ENCODE peak calls at places on chromosomes 1 and 21, in five cellular contexts. One of them, this sample, is unnamed.

GRCh38 chr1:37650173-37650572 is 15.5 kb upstream of the RSPO1 start:
- DNase-seq in GM12891: no peak
- DNase-seq in adrenal gland: no peak
- DNase-seq in endothelial cell of umbilical vein: no peak
- DNase-seq in HCT116: no peak
- DNase-seq in this sample: no peak

GRCh38 chr21:14687277-14687642 is 141.1 kb upstream of the SAMSN1 start:
- DNase-seq in GM12891: no peak
- DNase-seq in adrenal gland: peak
- DNase-seq in HCT116: no peak
- DNase-seq in endothelial cell of umbilical vein: no peak
- DNase-seq in this sample: no peak

GRCh38 chr1:226135059-226135651 is 51.4 kb downstream of the ACBD3 start:
- DNase-seq in endothelial cell of umbilical vein: peak
- DNase-seq in HCT116: no peak
- DNase-seq in GM12891: no peak
- DNase-seq in adrenal gland: peak
- DNase-seq in this sample: no peak

GRCh38 chr1:11180342-11180744 is 8.8 kb upstream of the ANGPTL7 start:
- DNase-seq in GM12891: no peak
- DNase-seq in HCT116: no peak
- DNase-seq in endothelial cell of umbilical vein: no peak
- DNase-seq in adrenal gland: no peak
- DNase-seq in this sample: peak

GRCh38 chr21:27058673-27059365 is 91.9 kb upstream of the ADAMTS5 start:
- DNase-seq in GM12891: no peak
- DNase-seq in adrenal gland: no peak
- DNase-seq in endothelial cell of umbilical vein: no peak
- DNase-seq in HCT116: no peak
- DNase-seq in this sample: no peak

GRCh38 chr1:152108899-152109222 is 6.4 kb downstream of the TCHH start:
- DNase-seq in endothelial cell of umbilical vein: no peak
- DNase-seq in HCT116: no peak
- DNase-seq in GM12891: no peak
- DNase-seq in adrenal gland: no peak
- DNase-seq in this sample: no peak

GRCh38 chr1:101128851-101129250 is 103.3 kb upstream of the DPH5 start:
- DNase-seq in HCT116: no peak
- DNase-seq in adrenal gland: no peak
- DNase-seq in endothelial cell of umbilical vein: no peak
- DNase-seq in GM12891: no peak
- DNase-seq in this sample: no peak

GRCh38 chr1:11736746-11737639 is 1.1 kb downstream of the AGTRAP start:
- DNase-seq in GM12891: no peak
- DNase-seq in HCT116: no peak
- DNase-seq in endothelial cell of umbilical vein: peak
- DNase-seq in adrenal gland: peak
- DNase-seq in this sample: peak

GRCh38 chr1:88001460-88001859 is 672.8 kb downstream of the LMO4 start:
- DNase-seq in adrenal gland: no peak
- DNase-seq in endothelial cell of umbilical vein: peak
- DNase-seq in HCT116: no peak
- DNase-seq in GM12891: no peak
- DNase-seq in this sample: peak

GRCh38 chr1:235838021-235838420 is 28.7 kb downstream of the LYST start:
- DNase-seq in adrenal gland: no peak
- DNase-seq in HCT116: no peak
- DNase-seq in endothelial cell of umbilical vein: no peak
- DNase-seq in GM12891: no peak
- DNase-seq in this sample: no peak

GRCh38 chr1:84143796-84144565 is at the start of gene PRKACB:
- DNase-seq in GM12891: no peak
- DNase-seq in HCT116: no peak
- DNase-seq in adrenal gland: no peak
- DNase-seq in endothelial cell of umbilical vein: peak
- DNase-seq in this sample: no peak

GRCh38 chr1:88730132-88730675 is 46.1 kb downstream of the PKN2 start:
- DNase-seq in GM12891: no peak
- DNase-seq in endothelial cell of umbilical vein: no peak
- DNase-seq in HCT116: no peak
- DNase-seq in adrenal gland: no peak
- DNase-seq in this sample: no peak

GRCh38 chr1:161900155-161900554 is 123.5 kb downstream of the OLFML2B start:
- DNase-seq in adrenal gland: no peak
- DNase-seq in GM12891: no peak
- DNase-seq in endothelial cell of umbilical vein: no peak
- DNase-seq in HCT116: no peak
- DNase-seq in this sample: no peak

GRCh38 chr1:58718435-58718834 is 18.6 kb upstream of the MYSM1 start:
- DNase-seq in GM12891: no peak
- DNase-seq in adrenal gland: peak
- DNase-seq in HCT116: no peak
- DNase-seq in endothelial cell of umbilical vein: peak
- DNase-seq in this sample: no peak

GRCh38 chr1:46152021-46152420 is 19.6 kb upstream of the PIK3R3 start:
- DNase-seq in endothelial cell of umbilical vein: no peak
- DNase-seq in GM12891: no peak
- DNase-seq in adrenal gland: no peak
- DNase-seq in HCT116: no peak
- DNase-seq in this sample: no peak

GRCh38 chr1:21927531-21928237 is 9.4 kb downstream of the HSPG2 start:
- DNase-seq in HCT116: no peak
- DNase-seq in adrenal gland: peak
- DNase-seq in endothelial cell of umbilical vein: peak
- DNase-seq in GM12891: no peak
- DNase-seq in this sample: no peak

GRCh38 chr1:222926566-222926965 is 111.7 kb downstream of the DISP1 start:
- DNase-seq in HCT116: no peak
- DNase-seq in adrenal gland: peak
- DNase-seq in endothelial cell of umbilical vein: no peak
- DNase-seq in GM12891: no peak
- DNase-seq in this sample: no peak

GRCh38 chr1:58084266-58084665 is 462.3 kb downstream of the OMA1 start:
- DNase-seq in HCT116: no peak
- DNase-seq in endothelial cell of umbilical vein: no peak
- DNase-seq in GM12891: no peak
- DNase-seq in adrenal gland: no peak
- DNase-seq in this sample: no peak

GRCh38 chr1:165828103-165828558 is 717 bp downstream of the UCK2 start:
- DNase-seq in HCT116: no peak
- DNase-seq in GM12891: peak
- DNase-seq in adrenal gland: peak
- DNase-seq in endothelial cell of umbilical vein: peak
- DNase-seq in this sample: peak

GRCh38 chr1:81699234-81699633 is 101.5 kb upstream of the ADGRL2 start:
- DNase-seq in HCT116: no peak
- DNase-seq in endothelial cell of umbilical vein: no peak
- DNase-seq in adrenal gland: no peak
- DNase-seq in GM12891: no peak
- DNase-seq in this sample: no peak

GRCh38 chr1:160410412-160411005 is 10.1 kb downstream of the VANGL2 start:
- DNase-seq in GM12891: no peak
- DNase-seq in adrenal gland: no peak
- DNase-seq in endothelial cell of umbilical vein: no peak
- DNase-seq in HCT116: no peak
- DNase-seq in this sample: no peak

GRCh38 chr1:44289530-44289929 is 65.5 kb downstream of the ERI3 start:
- DNase-seq in GM12891: no peak
- DNase-seq in adrenal gland: no peak
- DNase-seq in HCT116: no peak
- DNase-seq in endothelial cell of umbilical vein: no peak
- DNase-seq in this sample: no peak

GRCh38 chr1:112743174-112744018 is 28.3 kb upstream of the PPM1J start:
- DNase-seq in endothelial cell of umbilical vein: no peak
- DNase-seq in HCT116: no peak
- DNase-seq in adrenal gland: no peak
- DNase-seq in GM12891: no peak
- DNase-seq in this sample: no peak

GRCh38 chr1:11749203-11749689 is 12.7 kb upstream of the C1orf167 start:
- DNase-seq in adrenal gland: peak
- DNase-seq in endothelial cell of umbilical vein: peak
- DNase-seq in GM12891: peak
- DNase-seq in HCT116: peak
- DNase-seq in this sample: peak

GRCh38 chr1:1013922-1014617 is 773 bp downstream of the ISG15 start:
- DNase-seq in endothelial cell of umbilical vein: no peak
- DNase-seq in GM12891: no peak
- DNase-seq in HCT116: no peak
- DNase-seq in adrenal gland: no peak
- DNase-seq in this sample: no peak

GRCh38 chr1:1014896-1015681 is 1.8 kb downstream of the ISG15 start:
- DNase-seq in GM12891: no peak
- DNase-seq in adrenal gland: no peak
- DNase-seq in endothelial cell of umbilical vein: no peak
- DNase-seq in HCT116: no peak
- DNase-seq in this sample: no peak

GRCh38 chr1:1011388-1011949 is 1.8 kb upstream of the ISG15 start:
- DNase-seq in GM12891: no peak
- DNase-seq in HCT116: no peak
- DNase-seq in endothelial cell of umbilical vein: no peak
- DNase-seq in adrenal gland: no peak
- DNase-seq in this sample: no peak

GRCh38 chr1:1013105-1013921 is at the start of gene ISG15:
- DNase-seq in HCT116: peak
- DNase-seq in endothelial cell of umbilical vein: peak
- DNase-seq in GM12891: peak
- DNase-seq in adrenal gland: peak
- DNase-seq in this sample: peak
- TF ChIP-seq POLR2A in HCT116: peak
- TF ChIP-seq POLR2A in endothelial cell of umbilical vein: peak
- TF ChIP-seq POLR2A in GM12891: peak
- TF ChIP-seq POLR2A in adrenal gland: no peak
- TF ChIP-seq POLR2A in this sample: peak

GRCh38 chr21:45154511-45155508 is 80.4 kb downstream of the ADARB1 start:
- DNase-seq in GM12891: no peak
- DNase-seq in endothelial cell of umbilical vein: no peak
- DNase-seq in HCT116: no peak
- DNase-seq in adrenal gland: no peak
- DNase-seq in this sample: peak

GRCh38 chr21:45158491-45159423 is 84.4 kb downstream of the ADARB1 start:
- DNase-seq in HCT116: no peak
- DNase-seq in GM12891: no peak
- DNase-seq in adrenal gland: no peak
- DNase-seq in endothelial cell of umbilical vein: no peak
- DNase-seq in this sample: no peak

GRCh38 chr21:45155910-45156309 is 81.5 kb downstream of the ADARB1 start:
- DNase-seq in GM12891: no peak
- DNase-seq in endothelial cell of umbilical vein: no peak
- DNase-seq in adrenal gland: no peak
- DNase-seq in HCT116: no peak
- DNase-seq in this sample: no peak

GRCh38 chr21:45157932-45158331 is 83.6 kb downstream of the ADARB1 start:
- DNase-seq in GM12891: no peak
- DNase-seq in HCT116: no peak
- DNase-seq in endothelial cell of umbilical vein: no peak
- DNase-seq in adrenal gland: no peak
- DNase-seq in this sample: no peak

DNA sequence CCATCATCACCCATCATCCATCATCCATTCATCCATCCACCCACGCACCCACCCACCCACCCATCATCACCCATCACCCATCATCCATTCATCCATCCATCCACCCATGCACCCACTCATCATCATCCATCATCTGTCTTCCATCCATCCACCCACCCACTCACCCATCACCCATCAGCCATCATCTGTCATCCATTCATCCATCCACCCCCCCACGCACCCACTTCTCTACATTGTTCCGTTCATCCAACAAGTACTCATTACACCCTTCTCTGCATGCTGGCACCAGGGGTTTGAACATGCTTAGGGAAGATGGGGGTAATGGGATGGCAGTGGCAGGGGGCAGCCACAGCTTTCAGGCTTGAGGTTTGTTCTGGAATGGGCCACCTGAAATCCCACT is 82.1 kb downstream of the ADARB1 start:
- DNase-seq in HCT116: no peak
- DNase-seq in adrenal gland: no peak
- DNase-seq in GM12891: no peak
- DNase-seq in endothelial cell of umbilical vein: no peak
- DNase-seq in this sample: no peak
- TF ChIP-seq POLR2A in HCT116: no peak
- TF ChIP-seq POLR2A in adrenal gland: no peak
- TF ChIP-seq POLR2A in GM12891: no peak
- TF ChIP-seq POLR2A in endothelial cell of umbilical vein: no peak
- TF ChIP-seq POLR2A in this sample: no peak

DNA sequence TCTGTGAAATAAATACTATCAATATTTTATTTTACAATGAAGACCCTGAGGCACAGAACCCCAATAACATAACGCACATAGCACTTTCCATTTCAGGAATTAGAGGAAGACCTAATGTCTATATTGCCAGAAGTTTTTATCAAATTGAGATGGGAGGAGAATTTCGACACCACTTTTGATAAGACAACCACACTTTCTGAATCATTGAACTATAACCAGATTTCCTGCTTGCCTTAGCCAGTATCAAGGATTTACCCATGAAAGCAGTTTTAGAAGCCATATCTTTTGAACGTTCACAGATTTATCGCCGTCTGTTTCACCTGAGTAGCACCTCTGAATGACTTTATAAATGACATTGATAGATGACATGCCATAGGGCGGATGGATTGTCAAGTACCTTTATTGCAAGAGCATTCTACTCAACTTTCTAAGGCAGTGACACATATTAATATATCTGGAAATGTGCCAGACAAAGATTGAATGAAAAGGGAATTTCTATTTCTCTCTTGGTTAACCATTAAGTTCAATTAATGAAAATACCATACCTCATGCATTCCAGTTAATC is 768.4 kb downstream of the LTN1 start:
- DNase-seq in adrenal gland: no peak
- DNase-seq in HCT116: no peak
- DNase-seq in GM12891: no peak
- DNase-seq in endothelial cell of umbilical vein: no peak
- DNase-seq in this sample: no peak
- TF ChIP-seq POLR2A in adrenal gland: no peak
- TF ChIP-seq POLR2A in HCT116: no peak
- TF ChIP-seq POLR2A in GM12891: no peak
- TF ChIP-seq POLR2A in endothelial cell of umbilical vein: no peak
- TF ChIP-seq POLR2A in this sample: no peak

DNA sequence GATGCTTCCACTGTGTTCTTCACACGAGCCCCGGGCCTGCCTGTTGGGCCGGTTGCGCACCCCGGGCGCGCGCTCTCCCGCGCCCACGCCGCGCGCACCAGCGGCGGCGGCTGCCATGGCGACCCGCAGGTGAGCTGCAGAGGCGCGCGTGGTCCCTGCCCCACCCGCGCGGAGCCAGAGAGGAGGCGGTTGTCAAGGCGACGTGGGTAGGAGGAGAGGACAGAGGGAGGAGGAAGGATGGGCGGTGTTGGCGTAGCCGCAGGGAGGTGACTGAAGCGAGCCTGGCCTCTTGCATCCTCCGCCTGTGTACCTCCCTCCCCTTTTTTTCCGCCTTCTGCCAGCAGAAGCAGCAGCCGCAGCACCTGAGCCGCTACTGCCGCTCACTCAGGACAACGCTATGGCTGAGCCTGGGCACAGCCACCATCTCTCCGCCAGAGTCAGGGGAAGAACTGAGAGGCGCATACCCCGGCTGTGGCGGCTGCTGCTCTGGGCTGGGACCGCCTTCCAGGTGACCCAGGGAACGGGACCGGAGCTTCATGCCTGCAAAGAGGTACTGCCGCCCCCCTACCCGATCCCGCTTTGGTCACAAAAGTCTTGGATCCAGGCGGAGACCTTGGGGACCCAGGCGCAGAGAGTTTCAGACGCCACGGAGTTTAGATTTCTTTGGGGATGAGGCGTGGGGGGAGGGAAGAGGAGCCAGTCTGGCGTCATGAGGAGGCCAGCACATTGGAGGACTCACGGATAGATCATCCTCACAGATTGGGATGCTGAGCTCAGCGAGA is at the start of gene ELAPOR1:
- DNase-seq in GM12891: no peak
- DNase-seq in endothelial cell of umbilical vein: no peak
- DNase-seq in HCT116: no peak
- DNase-seq in adrenal gland: peak
- DNase-seq in this sample: no peak
- TF ChIP-seq POLR2A in GM12891: no peak
- TF ChIP-seq POLR2A in endothelial cell of umbilical vein: no peak
- TF ChIP-seq POLR2A in HCT116: no peak
- TF ChIP-seq POLR2A in adrenal gland: no peak
- TF ChIP-seq POLR2A in this sample: no peak